ENCODE peak calls at places on chromosomes 7 and 10, in four cellular contexts. M is mesenteric fat pad, T is mucosa of descending colon, H is T-helper 9 cell. Q is an unnamed sample.

GRCh38 chr10:10421071-10421470 is 596.6 kb upstream of the CELF2 start:
- DNase-seq in M (no peak), T (no peak), H (no peak), Q (no peak)

GRCh38 chr7:138449580-138449979 is 10.5 kb upstream of the TRIM24 start:
- DNase-seq in M (no peak), T (no peak), H (peak; percentile 35), Q (no peak)

GRCh38 chr7:71026680-71027079 is 105.3 kb upstream of the GALNT17 start:
- DNase-seq in M (no peak), T (no peak), H (no peak), Q (no peak)

GRCh38 chr10:5484205-5484604 is 15.2 kb downstream of the CALML5 start:
- DNase-seq in M (no peak), T (no peak), H (no peak), Q (no peak)

GRCh38 chr7:135761751-135762488 is 13.3 kb upstream of the FAM180A start:
- DNase-seq in M (no peak), T (no peak), H (no peak), Q (no peak)

GRCh38 chr10:99993994-99994689 is 15.6 kb downstream of the DNMBP start:
- DNase-seq in M (no peak), T (peak; percentile 67), H (peak; percentile 6), Q (peak; percentile 54)

GRCh38 chr7:99393363-99394187 is 14.8 kb downstream of the PDAP1 start:
- DNase-seq in M (no peak), T (no peak), H (no peak), Q (no peak)

GRCh38 chr10:31574566-31574965 is 255.6 kb downstream of the ZEB1 start:
- DNase-seq in M (no peak), T (no peak), H (no peak), Q (no peak)

GRCh38 chr10:50593523-50593922 is 30.2 kb downstream of the SGMS1 start:
- DNase-seq in M (no peak), T (no peak), H (no peak), Q (no peak)

GRCh38 chr7:38215115-38215514 is 37.1 kb downstream of the STARD3NL start:
- DNase-seq in M (no peak), T (peak; percentile 15), H (no peak), Q (no peak)

GRCh38 chr7:129845178-129845971 is 107.4 kb downstream of the UBE2H start:
- DNase-seq in M (no peak), T (no peak), H (no peak), Q (no peak)

GRCh38 chr10:37314862-37315261 is 189.5 kb downstream of the ANKRD30A start:
- DNase-seq in M (no peak), T (no peak), H (no peak), Q (no peak)

GRCh38 chr10:30781571-30782542 is 152.3 kb upstream of the LYZL2 start:
- DNase-seq in M (no peak), T (no peak), H (no peak), Q (no peak)

GRCh38 chr7:25029075-25029474 is 49.1 kb upstream of the OSBPL3 start:
- DNase-seq in M (no peak), T (no peak), H (peak; percentile 3), Q (no peak)

GRCh38 chr7:27249724-27250636 is 7.4 kb downstream of the EVX1 start:
- DNase-seq in M (no peak), T (no peak), H (no peak), Q (no peak)

GRCh38 chr7:66100408-66101050 is 14.1 kb upstream of the CRCP start:
- DNase-seq in M (no peak), T (no peak), H (no peak), Q (no peak)

GRCh38 chr10:102243304-102243703 is 2.0 kb upstream of the PITX3 start:
- DNase-seq in M (no peak), T (no peak), H (no peak), Q (no peak)